ENCODE peak calls at places on chromosomes 2 and 18, in seven cellular contexts. F is GM23338; Z is CD8-positive, alpha-beta T cell; B is ovary; M is GM23248; I is H1; N is A549. C is an unnamed sample. For H3K4me1, the result is how much of the 10 kb centered on the place peaks cover.

GRCh38 chr2:223599646-223600009 is 2.5 kb downstream of the SCG2 start:
- DNase-seq in F (no peak), Z (no peak), B (no peak), M (no peak), I (no peak), N (no peak), C (no peak)

GRCh38 chr2:203461736-203462135 is 73.4 kb downstream of the RAPH1 start:
- DNase-seq in F (no peak), Z (no peak), B (no peak), M (peak), I (no peak), N (no peak), C (no peak)

GRCh38 chr2:27149575-27150405 is 986 bp downstream of the TCF23 start:
- DNase-seq in F (no peak), Z (no peak), B (no peak), M (no peak), I (no peak), N (no peak), C (no peak)

GRCh38 chr18:33578371-33579146 is 540 bp downstream of the ASXL3 start:
- DNase-seq in F (peak), Z (no peak), B (peak), M (peak), I (no peak), N (no peak), C (no peak)

GRCh38 chr2:69271831-69272257 is 115.2 kb downstream of the GFPT1 start:
- DNase-seq in F (no peak), Z (no peak), B (no peak), M (peak), I (no peak), N (no peak), C (no peak)

GRCh38 chr2:29247336-29247914 is 132.2 kb downstream of the CLIP4 start:
- DNase-seq in F (no peak), Z (no peak), B (no peak), M (no peak), I (no peak), N (no peak), C (no peak)

GRCh38 chr2:149125031-149125725 is 86.7 kb downstream of the LYPD6B start:
- DNase-seq in F (peak), Z (no peak), B (no peak), M (no peak), I (no peak), N (no peak), C (no peak)

GRCh38 chr2:196403471-196403870 is 232.1 kb upstream of the STK17B start:
- DNase-seq in F (no peak), Z (no peak), B (no peak), M (peak), I (no peak), N (no peak), C (no peak)

GRCh38 chr2:28898048-28898447 is 3.6 kb downstream of the WDR43 start:
- DNase-seq in F (no peak), Z (no peak), B (no peak), M (no peak), I (no peak), N (no peak), C (no peak)

GRCh38 chr2:164937864-164938401 is 17.4 kb downstream of the SLC38A11 start:
- DNase-seq in F (no peak), Z (no peak), B (no peak), M (no peak), I (no peak), N (peak), C (no peak)

GRCh38 chr18:9854801-9855676 is 30.7 kb upstream of the TXNDC2 start:
- DNase-seq in F (no peak), Z (no peak), B (peak), M (no peak), I (no peak), N (no peak), C (no peak)

GRCh38 chr2:146661494-146662096 is 1183.2 kb upstream of the ACVR2A start:
- DNase-seq in F (peak), Z (no peak), B (no peak), M (peak), I (no peak), N (peak), C (peak)

GRCh38 chr2:40369619-40370397 is 82.1 kb downstream of the SLC8A1 start:
- DNase-seq in F (no peak), Z (no peak), B (no peak), M (peak), I (no peak), N (no peak), C (no peak)

GRCh38 chr2:197706839-197707207 is 1.7 kb downstream of the MARS2 start:
- DNase-seq in F (no peak), Z (peak), B (no peak), M (no peak), I (no peak), N (no peak), C (no peak)

GRCh38 chr2:237437566-237437965 is 23.6 kb upstream of the COL6A3 start:
- DNase-seq in F (no peak), Z (no peak), B (no peak), M (no peak), I (no peak), N (no peak), C (no peak)

GRCh38 chr2:39660612-39661196 is 5.0 kb upstream of the TMEM178A start:
- DNase-seq in F (no peak), Z (no peak), B (no peak), M (no peak), I (no peak), N (no peak), C (peak)

GRCh38 chr2:226796840-226797288 is 2.8 kb downstream of the IRS1 start:
- DNase-seq in F (no peak), Z (peak), B (peak), M (peak), I (no peak), N (no peak), C (no peak)

GRCh38 chr18:63254716-63255399 is 64.7 kb downstream of the BCL2 start:
- DNase-seq in F (no peak), Z (no peak), B (no peak), M (no peak), I (no peak), N (no peak), C (no peak)

GRCh38 chr2:143121957-143122356 is 7.3 kb upstream of the ARHGAP15 start:
- DNase-seq in F (no peak), Z (no peak), B (no peak), M (no peak), I (no peak), N (no peak), C (no peak)

GRCh38 chr2:17429130-17429529 is 89.1 kb downstream of the RAD51AP2 start:
- DNase-seq in F (no peak), Z (no peak), B (no peak), M (peak), I (no peak), N (no peak), C (no peak)

GRCh38 chr2:66888791-66889631 is 454.1 kb downstream of the MEIS1 start:
- DNase-seq in F (no peak), Z (no peak), B (no peak), M (peak), I (no peak), N (peak), C (no peak)

GRCh38 chr2:217279571-217279970 is 419.7 kb upstream of the TNP1 start:
- DNase-seq in F (no peak), Z (no peak), B (no peak), M (peak), I (no peak), N (no peak), C (peak)

GRCh38 chr18:26415631-26416030 is 132.7 kb downstream of the KCTD1 start:
- DNase-seq in F (no peak), Z (no peak), B (no peak), M (no peak), I (no peak), N (no peak), C (no peak)

GRCh38 chr2:190410171-190410570 is 2.0 kb downstream of the MFSD6 start:
- DNase-seq in F (no peak), Z (no peak), B (no peak), M (no peak), I (no peak), N (no peak), C (no peak)

GRCh38 chr2:55590810-55591440 is 26.5 kb downstream of the PPP4R3B start:
- DNase-seq in F (no peak), Z (no peak), B (no peak), M (peak), I (no peak), N (peak), C (no peak)

GRCh38 chr2:112843836-112844235 is 7.3 kb upstream of the IL1B start:
- DNase-seq in F (no peak), Z (no peak), B (no peak), M (no peak), I (no peak), N (no peak), C (no peak)

GRCh38 chr2:216717491-216717901 is 22.1 kb upstream of the IGFBP5 start:
- DNase-seq in F (no peak), Z (no peak), B (no peak), M (peak), I (no peak), N (no peak), C (no peak)

GRCh38 chr2:164644036-164644700 is 22.9 kb upstream of the GRB14 start:
- DNase-seq in F (no peak), Z (no peak), B (no peak), M (no peak), I (no peak), N (no peak), C (no peak)

GRCh38 chr2:136049991-136050573 is 64.7 kb upstream of the DARS1 start:
- DNase-seq in F (no peak), Z (no peak), B (no peak), M (no peak), I (no peak), N (no peak), C (no peak)

GRCh38 chr2:562391-563364 is 114.5 kb downstream of the TMEM18 start:
- DNase-seq in F (no peak), Z (no peak), B (no peak), M (no peak), I (no peak), N (no peak), C (no peak)

GRCh38 chr18:13470555-13471494 is 252.3 kb downstream of the LDLRAD4 start:
- DNase-seq in F (no peak), Z (no peak), B (no peak), M (no peak), I (no peak), N (no peak), C (no peak)

GRCh38 chr2:232681527-232681926 is 15.6 kb upstream of the GIGYF2 start:
- DNase-seq in F (no peak), Z (no peak), B (no peak), M (no peak), I (no peak), N (no peak), C (no peak)
- H3K27ac ChIP-seq in F (no peak), Z (no peak), B (no peak), M (no peak), I (no peak), N (no peak), C (no peak)

GRCh38 chr2:65061910-65062339 is 5.7 kb downstream of the CEP68 start:
- DNase-seq in F (no peak), Z (no peak), B (no peak), M (no peak), I (no peak), N (no peak), C (no peak)
- H3K4me3 ChIP-seq in F (no peak), Z (no peak), B (no peak), M (no peak), I (no peak), N (no peak), C (no peak)

GRCh38 chr18:6396276-6396675 is 18.4 kb downstream of the L3MBTL4 start:
- DNase-seq in F (no peak), Z (no peak), B (no peak), M (no peak), I (no peak), N (no peak), C (no peak)
- H3K4me1 ChIP-seq in F (under half), Z (under half), B (under half), M (under half), I (under half), N (under half), C (under half)

DNA sequence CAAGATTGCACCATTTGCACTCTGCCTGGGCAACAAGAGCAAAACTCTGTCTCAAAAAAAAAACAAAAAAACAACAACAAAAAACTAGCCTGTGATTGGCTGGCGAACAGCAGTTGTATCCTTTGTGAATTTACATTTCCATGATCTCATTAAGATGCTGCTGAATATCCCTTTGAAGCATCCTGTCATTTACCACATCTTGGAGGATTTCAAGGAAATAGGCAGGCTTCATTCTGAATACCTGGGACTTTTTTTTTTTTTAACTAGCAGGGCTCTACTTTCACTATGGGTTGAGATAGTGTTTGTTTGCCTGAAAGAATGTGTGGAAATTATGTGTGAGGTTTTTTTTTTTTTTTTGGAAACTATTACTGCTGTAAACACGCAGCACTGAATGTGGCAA is 49.6 kb upstream of the RPL31 start:
- DNase-seq in F (no peak), Z (no peak), B (no peak), M (no peak), I (no peak), N (no peak), C (no peak)
- H3K27ac ChIP-seq in F (no peak), Z (no peak), B (no peak), M (no peak), I (no peak), N (no peak), C (no peak)